ENCODE peak calls at places on chromosomes 4 and X, in eight cellular contexts. One of them, this sample, is unnamed.

GRCh38 chr4:25900310-25900709 is 13.7 kb upstream of the SMIM20 start:
- DNase-seq in NB4: no peak
- DNase-seq in sigmoid colon: no peak
- DNase-seq in A549: no peak
- DNase-seq in HCT116: no peak
- DNase-seq in stomach: no peak
- DNase-seq in heart left ventricle: no peak
- DNase-seq in body of pancreas: no peak
- DNase-seq in this sample: no peak

GRCh38 chr4:1177274-1178141 is 5.1 kb upstream of the SPON2 start:
- DNase-seq in sigmoid colon: peak
- DNase-seq in HCT116: no peak
- DNase-seq in heart left ventricle: no peak
- DNase-seq in A549: no peak
- DNase-seq in body of pancreas: peak
- DNase-seq in stomach: peak
- DNase-seq in NB4: peak
- DNase-seq in this sample: peak

GRCh38 chrX:111288841-111289240 is 18.6 kb upstream of the CAPN6 start:
- DNase-seq in NB4: no peak
- DNase-seq in stomach: no peak
- DNase-seq in sigmoid colon: no peak
- DNase-seq in A549: no peak
- DNase-seq in HCT116: no peak
- DNase-seq in body of pancreas: no peak
- DNase-seq in heart left ventricle: no peak
- DNase-seq in this sample: no peak

GRCh38 chr4:8131210-8131609 is 27.4 kb downstream of the ABLIM2 start:
- DNase-seq in HCT116: no peak
- DNase-seq in stomach: no peak
- DNase-seq in A549: no peak
- DNase-seq in heart left ventricle: no peak
- DNase-seq in body of pancreas: no peak
- DNase-seq in sigmoid colon: no peak
- DNase-seq in NB4: no peak
- DNase-seq in this sample: no peak

GRCh38 chr4:3725936-3726895 is 40.0 kb upstream of the ADRA2C start:
- DNase-seq in A549: peak
- DNase-seq in body of pancreas: no peak
- DNase-seq in sigmoid colon: no peak
- DNase-seq in NB4: peak
- DNase-seq in stomach: no peak
- DNase-seq in heart left ventricle: no peak
- DNase-seq in HCT116: no peak
- DNase-seq in this sample: no peak

GRCh38 chr4:149353241-149353640 is 462.4 kb downstream of the IQCM start:
- DNase-seq in A549: no peak
- DNase-seq in heart left ventricle: no peak
- DNase-seq in HCT116: no peak
- DNase-seq in sigmoid colon: no peak
- DNase-seq in stomach: no peak
- DNase-seq in body of pancreas: no peak
- DNase-seq in NB4: no peak
- DNase-seq in this sample: no peak

GRCh38 chr4:8914461-8915171 is 43.0 kb upstream of the HMX1 start:
- DNase-seq in body of pancreas: no peak
- DNase-seq in heart left ventricle: no peak
- DNase-seq in NB4: peak
- DNase-seq in HCT116: no peak
- DNase-seq in stomach: peak
- DNase-seq in A549: no peak
- DNase-seq in sigmoid colon: peak
- DNase-seq in this sample: peak

GRCh38 chr4:82825425-82825824 is 26.8 kb upstream of the SCD5 start:
- DNase-seq in A549: no peak
- DNase-seq in heart left ventricle: no peak
- DNase-seq in body of pancreas: no peak
- DNase-seq in sigmoid colon: no peak
- DNase-seq in NB4: no peak
- DNase-seq in HCT116: no peak
- DNase-seq in stomach: no peak
- DNase-seq in this sample: no peak

GRCh38 chrX:111490683-111491082 is 20.8 kb upstream of the SERTM2 start:
- DNase-seq in A549: no peak
- DNase-seq in body of pancreas: no peak
- DNase-seq in heart left ventricle: no peak
- DNase-seq in NB4: no peak
- DNase-seq in stomach: no peak
- DNase-seq in HCT116: no peak
- DNase-seq in sigmoid colon: no peak
- DNase-seq in this sample: no peak

GRCh38 chr4:79764118-79764517 is 308.9 kb downstream of the ANTXR2 start:
- DNase-seq in stomach: no peak
- DNase-seq in sigmoid colon: no peak
- DNase-seq in body of pancreas: no peak
- DNase-seq in heart left ventricle: no peak
- DNase-seq in NB4: no peak
- DNase-seq in HCT116: no peak
- DNase-seq in A549: no peak
- DNase-seq in this sample: no peak

GRCh38 chr4:75512336-75513211 is 1.6 kb downstream of the RCHY1 start:
- DNase-seq in HCT116: no peak
- DNase-seq in NB4: peak
- DNase-seq in heart left ventricle: no peak
- DNase-seq in A549: no peak
- DNase-seq in stomach: no peak
- DNase-seq in body of pancreas: no peak
- DNase-seq in sigmoid colon: no peak
- DNase-seq in this sample: no peak

GRCh38 chr4:123398803-123399637 is 2.4 kb downstream of the SPRY1 start:
- DNase-seq in stomach: peak
- DNase-seq in sigmoid colon: peak
- DNase-seq in NB4: peak
- DNase-seq in HCT116: peak
- DNase-seq in heart left ventricle: peak
- DNase-seq in body of pancreas: peak
- DNase-seq in A549: peak
- DNase-seq in this sample: peak

GRCh38 chr4:86894465-86894864 is 2.2 kb upstream of the C4orf36 start:
- DNase-seq in body of pancreas: no peak
- DNase-seq in HCT116: no peak
- DNase-seq in heart left ventricle: no peak
- DNase-seq in stomach: no peak
- DNase-seq in A549: peak
- DNase-seq in sigmoid colon: no peak
- DNase-seq in NB4: peak
- DNase-seq in this sample: no peak

GRCh38 chrX:9430346-9430745 is 34.5 kb upstream of the TBL1X start:
- DNase-seq in heart left ventricle: no peak
- DNase-seq in A549: no peak
- DNase-seq in NB4: no peak
- DNase-seq in sigmoid colon: no peak
- DNase-seq in HCT116: no peak
- DNase-seq in body of pancreas: no peak
- DNase-seq in stomach: no peak
- DNase-seq in this sample: no peak

GRCh38 chr4:125191252-125191651 is 123.5 kb upstream of the FAT4 start:
- DNase-seq in A549: no peak
- DNase-seq in NB4: no peak
- DNase-seq in sigmoid colon: no peak
- DNase-seq in HCT116: no peak
- DNase-seq in body of pancreas: no peak
- DNase-seq in stomach: no peak
- DNase-seq in heart left ventricle: no peak
- DNase-seq in this sample: no peak

GRCh38 chrX:120813982-120814381 is 61.7 kb downstream of the CT47B1 start:
- DNase-seq in body of pancreas: no peak
- DNase-seq in heart left ventricle: no peak
- DNase-seq in HCT116: no peak
- DNase-seq in NB4: no peak
- DNase-seq in sigmoid colon: no peak
- DNase-seq in stomach: no peak
- DNase-seq in A549: no peak
- DNase-seq in this sample: no peak

GRCh38 chrX:47242321-47242720 is 9.5 kb downstream of the USP11 start:
- DNase-seq in HCT116: no peak
- DNase-seq in heart left ventricle: no peak
- DNase-seq in sigmoid colon: peak
- DNase-seq in A549: no peak
- DNase-seq in stomach: no peak
- DNase-seq in NB4: no peak
- DNase-seq in body of pancreas: no peak
- DNase-seq in this sample: no peak

GRCh38 chr4:47031713-47032404 is 492 bp downstream of the GABRB1 start:
- DNase-seq in NB4: no peak
- DNase-seq in stomach: no peak
- DNase-seq in A549: no peak
- DNase-seq in sigmoid colon: no peak
- DNase-seq in heart left ventricle: no peak
- DNase-seq in HCT116: no peak
- DNase-seq in body of pancreas: peak
- DNase-seq in this sample: no peak

GRCh38 chr4:149885896-149886295 is 70.3 kb upstream of the IQCM start:
- DNase-seq in sigmoid colon: no peak
- DNase-seq in stomach: no peak
- DNase-seq in body of pancreas: no peak
- DNase-seq in NB4: no peak
- DNase-seq in A549: no peak
- DNase-seq in HCT116: no peak
- DNase-seq in heart left ventricle: no peak
- DNase-seq in this sample: no peak

GRCh38 chr4:70895846-70896435 is 6.2 kb upstream of the MOB1B start:
- DNase-seq in sigmoid colon: no peak
- DNase-seq in A549: peak
- DNase-seq in heart left ventricle: no peak
- DNase-seq in stomach: no peak
- DNase-seq in NB4: no peak
- DNase-seq in body of pancreas: peak
- DNase-seq in HCT116: no peak
- DNase-seq in this sample: no peak

GRCh38 chrX:119826399-119826959 is 26.3 kb downstream of the UPF3B start:
- DNase-seq in NB4: no peak
- DNase-seq in sigmoid colon: no peak
- DNase-seq in A549: no peak
- DNase-seq in stomach: no peak
- DNase-seq in HCT116: no peak
- DNase-seq in heart left ventricle: no peak
- DNase-seq in body of pancreas: no peak
- DNase-seq in this sample: no peak

GRCh38 chrX:110131031-110131430 is 128.1 kb downstream of the TMEM164 start:
- DNase-seq in NB4: no peak
- DNase-seq in HCT116: no peak
- DNase-seq in stomach: no peak
- DNase-seq in body of pancreas: no peak
- DNase-seq in A549: no peak
- DNase-seq in heart left ventricle: no peak
- DNase-seq in sigmoid colon: no peak
- DNase-seq in this sample: no peak

GRCh38 chrX:110120025-110120424 is 117.1 kb downstream of the TMEM164 start:
- DNase-seq in stomach: peak
- DNase-seq in NB4: no peak
- DNase-seq in sigmoid colon: no peak
- DNase-seq in body of pancreas: peak
- DNase-seq in A549: peak
- DNase-seq in heart left ventricle: no peak
- DNase-seq in HCT116: no peak
- DNase-seq in this sample: no peak

GRCh38 chrX:110123331-110123782 is 120.4 kb downstream of the TMEM164 start:
- DNase-seq in sigmoid colon: no peak
- DNase-seq in body of pancreas: no peak
- DNase-seq in HCT116: no peak
- DNase-seq in A549: peak
- DNase-seq in heart left ventricle: no peak
- DNase-seq in stomach: no peak
- DNase-seq in NB4: peak
- DNase-seq in this sample: no peak

GRCh38 chrX:110119480-110119879 is 116.6 kb downstream of the TMEM164 start:
- DNase-seq in NB4: no peak
- DNase-seq in sigmoid colon: no peak
- DNase-seq in HCT116: no peak
- DNase-seq in heart left ventricle: no peak
- DNase-seq in stomach: no peak
- DNase-seq in body of pancreas: no peak
- DNase-seq in A549: no peak
- DNase-seq in this sample: no peak

DNA sequence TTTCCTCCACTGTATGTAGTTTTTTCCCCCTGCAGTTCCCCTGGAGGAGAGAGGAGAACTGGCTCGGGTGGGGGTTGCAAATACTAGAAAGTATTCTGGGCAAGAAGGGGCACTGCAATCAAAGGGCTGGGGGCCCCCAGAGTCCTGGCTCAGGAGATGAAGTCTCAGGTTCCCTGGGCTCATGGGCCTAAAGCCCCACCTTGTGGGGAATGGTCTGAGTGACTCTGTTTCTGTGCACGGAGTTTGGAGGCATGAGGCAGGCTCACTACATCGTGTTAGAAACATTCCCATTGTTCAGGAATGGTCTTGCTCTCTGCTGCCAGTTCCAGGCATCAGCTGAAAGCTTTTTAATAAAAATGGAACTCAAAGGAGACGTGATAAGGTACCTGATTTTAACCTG is 122.5 kb downstream of the TMEM164 start:
- DNase-seq in heart left ventricle: no peak
- DNase-seq in NB4: no peak
- DNase-seq in stomach: no peak
- DNase-seq in A549: peak
- DNase-seq in HCT116: no peak
- DNase-seq in sigmoid colon: no peak
- DNase-seq in body of pancreas: peak
- DNase-seq in this sample: no peak
- TF ChIP-seq CTCF in heart left ventricle: peak
- TF ChIP-seq CTCF in NB4: peak
- TF ChIP-seq CTCF in stomach: no peak
- TF ChIP-seq CTCF in A549: peak
- TF ChIP-seq CTCF in HCT116: no peak
- TF ChIP-seq CTCF in sigmoid colon: no peak
- TF ChIP-seq CTCF in body of pancreas: peak
- TF ChIP-seq CTCF in this sample: no peak

GRCh38 chr4:81052119-81053068 is 21.9 kb downstream of the BMP3 start:
- DNase-seq in stomach: peak
- DNase-seq in A549: peak
- DNase-seq in body of pancreas: peak
- DNase-seq in NB4: peak
- DNase-seq in HCT116: peak
- DNase-seq in sigmoid colon: peak
- DNase-seq in heart left ventricle: peak
- DNase-seq in this sample: no peak
- H3K4me3 ChIP-seq in stomach: no peak
- H3K4me3 ChIP-seq in A549: no peak
- H3K4me3 ChIP-seq in body of pancreas: no peak
- H3K4me3 ChIP-seq in NB4: no peak
- H3K4me3 ChIP-seq in HCT116: no peak
- H3K4me3 ChIP-seq in sigmoid colon: no peak
- H3K4me3 ChIP-seq in heart left ventricle: no peak
- H3K4me3 ChIP-seq in this sample: no peak

GRCh38 chrX:101407748-101408529 is at the start of the genes GLA and HNRNPH2:
- DNase-seq in heart left ventricle: peak
- DNase-seq in stomach: peak
- DNase-seq in body of pancreas: peak
- DNase-seq in NB4: peak
- DNase-seq in A549: peak
- DNase-seq in HCT116: peak
- DNase-seq in sigmoid colon: peak
- DNase-seq in this sample: peak
- TF ChIP-seq POLR2A in heart left ventricle: no peak
- TF ChIP-seq POLR2A in stomach: peak
- TF ChIP-seq POLR2A in body of pancreas: peak
- TF ChIP-seq POLR2A in NB4: peak
- TF ChIP-seq POLR2A in A549: peak
- TF ChIP-seq POLR2A in HCT116: peak
- TF ChIP-seq POLR2A in sigmoid colon: peak
- TF ChIP-seq POLR2A in this sample: peak

GRCh38 chrX:22278375-22278774 is 5.7 kb downstream of the CBLL2 start:
- DNase-seq in sigmoid colon: no peak
- DNase-seq in HCT116: no peak
- DNase-seq in A549: peak
- DNase-seq in body of pancreas: no peak
- DNase-seq in NB4: no peak
- DNase-seq in heart left ventricle: no peak
- DNase-seq in stomach: no peak
- DNase-seq in this sample: no peak
- TF ChIP-seq CTCF in sigmoid colon: no peak
- TF ChIP-seq CTCF in HCT116: peak
- TF ChIP-seq CTCF in A549: no peak
- TF ChIP-seq CTCF in body of pancreas: no peak
- TF ChIP-seq CTCF in NB4: no peak
- TF ChIP-seq CTCF in heart left ventricle: no peak
- TF ChIP-seq CTCF in stomach: no peak
- TF ChIP-seq CTCF in this sample: no peak

This sample was measured in lower leg skin.